ENCODE peak calls at places on chromosomes 12 and 14, in four cellular contexts. R, I, H and B are unnamed samples. For H3K4me1, the result is how much of the 10 kb centered on the place peaks cover.

GRCh38 chr14:79161576-79161975 is 991.4 kb downstream of the NRXN3 start:
- DNase-seq in R (no peak), I (no peak), H (no peak), B (no peak)

GRCh38 chr14:54127526-54127925 is 170.9 kb upstream of the BMP4 start:
- DNase-seq in R (no peak), I (no peak), H (no peak), B (no peak)

GRCh38 chr12:106766393-106766826 is 8.1 kb upstream of the RIC8B start:
- DNase-seq in R (no peak), I (peak), H (no peak), B (no peak)

GRCh38 chr12:60266381-60266852 is 670.6 kb downstream of the SLC16A7 start:
- DNase-seq in R (no peak), I (no peak), H (no peak), B (no peak)

GRCh38 chr12:92928962-92929915 is at the start of gene EEA1:
- DNase-seq in R (peak), I (peak), H (peak), B (peak)

GRCh38 chr12:69966409-69966808 is 141.4 kb downstream of the MYRFL start:
- DNase-seq in R (no peak), I (no peak), H (peak), B (peak)

GRCh38 chr12:6632026-6632978 is 3.5 kb downstream of the LPAR5 start:
- DNase-seq in R (peak), I (no peak), H (peak), B (no peak)

GRCh38 chr12:12016284-12017100 is 54.2 kb upstream of the BCL2L14 start:
- DNase-seq in R (no peak), I (no peak), H (no peak), B (no peak)

GRCh38 chr12:51911788-51912711 is 4.7 kb downstream of the ACVRL1 start:
- DNase-seq in R (no peak), I (no peak), H (peak), B (peak)

GRCh38 chr12:1007994-1008393 is 17.0 kb downstream of the ERC1 start:
- DNase-seq in R (no peak), I (no peak), H (no peak), B (no peak)

GRCh38 chr12:7970475-7971252 is 34.7 kb upstream of the SLC2A3 start:
- DNase-seq in R (peak), I (peak), H (peak), B (peak)

GRCh38 chr12:18323159-18323558 is 61.8 kb downstream of the PIK3C2G start:
- DNase-seq in R (no peak), I (no peak), H (no peak), B (no peak)

GRCh38 chr12:11893998-11894397 is 176.7 kb upstream of the BCL2L14 start:
- DNase-seq in R (no peak), I (no peak), H (no peak), B (no peak)

GRCh38 chr14:70858641-70859040 is 48.6 kb upstream of the PCNX1 start:
- DNase-seq in R (no peak), I (no peak), H (no peak), B (no peak)

GRCh38 chr14:54640480-54640879 is 73.6 kb downstream of the SAMD4A start:
- DNase-seq in R (no peak), I (no peak), H (no peak), B (no peak)

GRCh38 chr14:93759781-93760307 is 28.4 kb downstream of the PRIMA1 start:
- DNase-seq in R (no peak), I (no peak), H (peak), B (peak)

GRCh38 chr14:90276627-90277367 is 20.4 kb downstream of the PSMC1 start:
- DNase-seq in R (no peak), I (no peak), H (no peak), B (no peak)

GRCh38 chr12:88924162-88924561 is 343.9 kb upstream of the KITLG start:
- DNase-seq in R (no peak), I (no peak), H (no peak), B (no peak)

GRCh38 chr12:26153421-26154154 is 28.8 kb upstream of the BHLHE41 start:
- DNase-seq in R (no peak), I (no peak), H (no peak), B (no peak)

GRCh38 chr14:63286071-63286470 is 32.7 kb downstream of the GPHB5 start:
- DNase-seq in R (no peak), I (no peak), H (no peak), B (no peak)

GRCh38 chr12:65634626-65635331 is 189.5 kb upstream of the HMGA2 start:
- DNase-seq in R (no peak), I (no peak), H (no peak), B (no peak)

GRCh38 chr14:38199768-38200167 is 7.9 kb upstream of the SSTR1 start:
- DNase-seq in R (no peak), I (no peak), H (no peak), B (no peak)

GRCh38 chr14:28768549-28768870 is 1.9 kb downstream of the FOXG1 start:
- DNase-seq in R (no peak), I (no peak), H (no peak), B (no peak)

GRCh38 chr12:119319638-119320037 is 14.9 kb upstream of the CCDC60 start:
- DNase-seq in R (no peak), I (no peak), H (peak), B (peak)

GRCh38 chr12:51591020-51591901 is at the start of gene SCN8A:
- DNase-seq in R (peak), I (peak), H (peak), B (no peak)

GRCh38 chr12:111673503-111673902 is 12.3 kb downstream of the BRAP start:
- DNase-seq in R (no peak), I (no peak), H (no peak), B (no peak)

GRCh38 chr14:89138846-89139245 is 278.2 kb downstream of the FOXN3 start:
- DNase-seq in R (no peak), I (no peak), H (no peak), B (no peak)

GRCh38 chr14:38143651-38144505 is 63.8 kb upstream of the SSTR1 start:
- DNase-seq in R (no peak), I (no peak), H (no peak), B (no peak)

GRCh38 chr14:45664668-45665356 is 411.8 kb upstream of the MIS18BP1 start:
- DNase-seq in R (no peak), I (no peak), H (no peak), B (no peak)

GRCh38 chr14:89723930-89724915 is 230.3 kb downstream of the EFCAB11 start:
- DNase-seq in R (no peak), I (no peak), H (no peak), B (no peak)

DNA sequence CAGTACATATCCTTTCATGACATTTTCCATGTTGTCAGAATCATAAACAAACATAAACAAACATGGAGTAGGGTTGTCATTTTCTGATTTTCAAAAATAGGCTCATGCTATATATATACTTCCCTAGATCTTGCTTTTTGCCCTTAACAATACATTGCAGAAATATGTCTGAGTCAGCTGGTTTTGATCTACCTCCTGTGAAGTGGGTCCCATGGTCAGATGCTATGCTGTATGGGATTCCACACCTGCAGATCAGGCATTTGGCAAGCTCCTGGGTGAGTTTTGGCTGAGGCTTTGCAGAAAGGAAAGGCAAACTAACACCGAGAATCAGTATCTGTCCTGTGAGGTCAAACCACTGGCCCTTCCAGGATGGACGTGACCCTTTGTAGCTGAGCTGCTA is 183.0 kb upstream of the ARID2 start:
- DNase-seq in R (no peak), I (no peak), H (no peak), B (no peak)
- H3K4me3 ChIP-seq in R (no peak), I (no peak), H (no peak), B (no peak)

GRCh38 chr12:122172262-122172939 is 1.6 kb downstream of the IL31 start:
- DNase-seq in R (no peak), I (no peak), H (no peak), B (no peak)
- TF ChIP-seq POLR2AphosphoS5 in R (no peak), I (no peak), H (no peak), B (no peak)

DNA sequence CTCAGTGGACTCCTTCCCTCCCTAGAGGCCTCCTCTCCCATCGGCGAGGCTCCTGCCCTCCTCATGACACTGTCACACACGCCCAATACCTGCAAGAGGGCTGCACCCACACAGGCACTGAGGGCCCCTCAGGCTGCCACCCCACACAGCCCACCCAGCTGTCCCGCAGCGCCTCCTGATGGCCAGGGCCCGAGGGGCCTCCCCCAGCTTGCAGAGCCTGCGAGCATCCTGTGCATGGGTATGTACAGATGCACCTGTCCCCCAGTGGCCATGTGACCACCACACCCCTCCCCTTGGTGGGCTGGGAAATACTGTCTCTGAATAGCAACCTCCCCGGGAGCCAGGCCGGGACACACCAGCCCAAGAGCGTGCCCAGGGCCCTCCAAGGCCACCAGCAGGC is 19.0 kb upstream of the NUDT14 start:
- DNase-seq in R (no peak), I (no peak), H (no peak), B (no peak)
- H3K4me1 ChIP-seq in R (half or more), I (under half), H (under half), B (under half)

DNA sequence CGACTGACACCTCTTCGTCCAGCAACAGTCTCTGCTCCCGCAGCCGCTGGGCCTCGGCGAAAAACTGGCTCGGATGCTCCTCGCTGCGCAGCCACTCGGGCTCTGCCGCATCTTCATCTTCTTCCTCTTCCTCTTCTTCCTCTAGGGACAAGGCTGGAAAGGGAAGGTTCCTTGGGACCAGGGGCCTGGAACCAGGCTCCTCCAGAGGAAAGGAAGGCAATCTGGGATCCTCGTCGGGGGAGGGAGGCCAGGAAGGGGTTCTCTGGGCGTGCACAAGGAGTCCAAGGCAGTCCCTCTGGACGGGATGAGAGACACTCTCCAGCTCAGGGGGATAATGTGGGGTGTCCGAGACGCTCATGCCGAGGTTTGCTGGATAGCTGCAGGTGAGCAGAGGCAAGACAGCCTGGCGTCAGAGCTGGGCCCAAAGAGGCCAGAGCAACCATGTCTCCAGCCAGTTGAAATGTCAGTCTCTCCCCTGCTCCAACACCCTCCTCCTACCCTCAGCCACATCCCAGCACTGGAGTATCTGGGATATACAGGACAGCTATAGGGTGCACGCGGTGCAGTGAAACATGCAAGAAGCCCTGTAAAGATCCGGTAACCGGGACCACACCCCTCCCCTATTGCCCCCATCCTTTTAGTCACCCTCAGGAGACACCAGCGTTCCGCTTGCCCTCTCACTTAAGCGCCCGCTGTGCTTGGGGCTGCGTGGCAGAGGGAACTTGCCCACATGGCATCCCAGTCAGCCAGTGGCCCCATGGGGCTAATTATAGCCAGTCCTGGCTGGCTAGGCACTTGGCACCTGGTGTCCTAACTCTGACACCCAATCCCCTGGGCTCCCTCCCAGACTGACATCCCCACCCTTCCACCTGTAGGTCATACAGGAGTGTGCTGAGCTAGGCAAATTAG is at the start of gene KLHL33:
- DNase-seq in R (no peak), I (no peak), H (no peak), B (no peak)
- H3K4me3 ChIP-seq in R (peak), I (peak), H (peak), B (peak)

DNA sequence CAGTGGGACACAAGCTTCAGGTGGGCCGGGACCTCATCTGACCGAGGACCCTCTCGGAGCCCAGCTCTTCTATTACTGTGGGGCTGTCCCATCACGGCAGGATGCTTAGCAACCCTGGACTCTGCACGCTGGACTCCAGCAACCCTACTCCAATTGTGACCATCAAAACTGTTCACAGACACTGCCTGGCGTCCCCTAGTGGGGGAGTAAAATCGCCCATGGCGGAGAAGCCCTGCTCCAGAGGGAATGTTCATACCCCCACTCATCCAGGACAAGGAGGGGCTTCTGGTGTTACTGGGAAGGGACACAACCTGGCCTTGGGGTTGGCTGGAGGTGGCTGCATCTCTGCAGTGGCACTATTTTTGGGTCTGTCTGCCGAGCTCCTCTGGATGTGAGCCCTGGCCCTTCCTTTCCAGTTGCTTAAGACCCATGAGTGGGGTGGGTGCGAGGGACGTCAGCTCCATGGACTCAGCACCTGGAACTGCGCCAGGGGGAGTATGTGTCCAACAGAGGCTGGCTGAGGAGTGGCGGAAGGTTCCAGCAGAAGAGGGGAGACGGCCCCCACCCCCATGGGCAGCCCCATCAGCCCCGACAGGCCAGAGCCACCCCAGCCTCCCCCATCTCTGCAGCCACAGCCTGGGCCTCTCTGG is 103.8 kb downstream of the RFLNA start:
- DNase-seq in R (no peak), I (peak), H (peak), B (peak)
- TF ChIP-seq POLR2AphosphoS5 in R (no peak), I (no peak), H (no peak), B (no peak)

DNA sequence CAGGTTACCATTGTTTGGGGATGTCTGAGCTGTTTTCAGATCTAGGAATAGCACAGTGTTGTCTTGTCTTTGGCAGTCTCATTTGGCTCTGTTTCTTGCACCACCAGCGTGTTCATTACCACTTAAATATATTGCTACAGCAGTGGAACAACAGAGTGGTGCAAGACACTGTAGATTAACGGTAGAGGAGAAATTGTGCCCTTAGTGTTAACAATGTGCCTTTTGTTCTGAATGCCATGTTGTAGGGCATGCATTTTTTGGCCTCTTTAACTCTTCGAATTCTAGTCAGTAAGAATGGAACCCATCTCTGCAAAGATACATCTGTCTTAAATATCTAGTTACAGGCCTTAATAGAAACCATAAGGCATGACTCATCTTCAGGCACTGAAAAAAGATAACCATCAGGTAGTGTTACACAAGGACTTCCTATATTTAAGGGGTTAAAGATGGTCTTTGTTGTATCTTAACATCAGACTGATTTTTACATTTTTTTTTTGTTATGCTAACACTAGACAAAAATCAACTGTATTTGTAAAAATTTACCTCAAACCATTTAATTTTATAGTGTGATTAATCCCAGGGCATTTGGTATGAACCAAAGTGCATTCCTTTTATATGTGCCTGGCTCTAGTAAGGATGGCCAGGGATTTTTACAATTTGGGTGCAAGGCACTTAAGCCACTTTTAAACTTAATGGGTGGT is 12.9 kb downstream of the DYRK2 start:
- DNase-seq in R (no peak), I (no peak), H (no peak), B (no peak)
- H3K4me1 ChIP-seq in R (under half), I (under half), H (under half), B (half or more)

DNA sequence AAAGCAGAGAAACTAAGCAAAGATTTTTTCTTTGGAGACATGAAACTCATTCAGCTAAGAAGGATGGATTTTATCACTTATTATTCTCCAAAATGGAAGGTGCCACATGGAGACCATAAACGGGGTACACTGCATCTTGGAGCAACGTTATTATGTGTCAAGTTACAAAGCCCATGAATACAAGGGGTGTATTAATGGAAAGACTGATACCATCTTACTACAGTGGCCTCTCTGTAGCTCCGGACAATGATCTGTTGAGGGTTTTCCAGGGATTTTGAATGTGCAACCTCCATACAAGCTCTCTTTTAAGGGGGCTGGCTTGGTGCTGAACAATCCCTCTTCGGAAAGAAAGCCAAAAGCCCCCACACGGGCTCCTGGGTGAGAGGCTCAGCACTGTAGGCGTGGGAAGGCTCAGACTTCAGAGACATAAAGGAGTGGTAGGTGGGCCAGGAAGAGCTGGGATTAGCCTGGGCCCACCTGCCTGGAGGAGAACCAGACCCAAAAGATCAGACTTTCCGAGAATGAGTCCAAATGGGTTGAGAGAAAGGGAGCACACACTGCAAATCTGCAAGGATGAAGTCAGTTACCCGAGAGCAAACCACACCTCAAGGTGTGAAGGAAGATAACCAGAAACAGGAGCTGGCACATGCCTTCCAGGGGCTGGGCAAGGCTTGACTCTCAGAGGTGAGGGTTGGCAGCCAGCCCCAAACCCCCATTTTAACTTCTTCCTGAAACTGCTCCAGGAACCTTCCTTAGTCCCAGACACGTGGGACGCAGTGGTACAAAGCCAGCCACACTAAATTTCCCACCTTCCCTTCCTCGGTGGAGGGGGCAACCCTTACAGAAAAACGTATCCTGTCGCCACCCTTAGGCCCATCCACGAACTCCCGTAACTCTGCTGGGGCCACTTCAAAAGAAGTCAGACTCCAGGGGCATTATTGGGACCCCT is 1.5 kb downstream of the VPS37B start:
- DNase-seq in R (no peak), I (peak), H (peak), B (no peak)
- H3K4me3 ChIP-seq in R (peak), I (peak), H (peak), B (peak)

GRCh38 chr14:51652168-51653095 is 722 bp downstream of the FRMD6 start:
- DNase-seq in R (peak), I (peak), H (peak), B (peak)

GRCh38 chr14:51650721-51651387 is 856 bp upstream of the FRMD6 start:
- DNase-seq in R (peak), I (no peak), H (peak), B (peak)

GRCh38 chr14:51653855-51654548 is 2.3 kb downstream of the FRMD6 start:
- DNase-seq in R (no peak), I (no peak), H (no peak), B (no peak)

GRCh38 chr14:51653096-51653814 is 1.5 kb downstream of the FRMD6 start:
- DNase-seq in R (no peak), I (no peak), H (no peak), B (no peak)

GRCh38 chr14:51651388-51652167 is at the start of gene FRMD6:
- DNase-seq in R (peak), I (peak), H (peak), B (peak)
- TF ChIP-seq POLR2AphosphoS5 in R (peak), I (peak), H (peak), B (peak)

GRCh38 chr14:61438036-61438435 is 116.7 kb downstream of the PRKCH start:
- DNase-seq in R (no peak), I (no peak), H (no peak), B (no peak)
- H3K4me1 ChIP-seq in R (half or more), I (under half), H (under half), B (under half)